ENCODE peak calls at places on chromosomes 2 and 18, in six cellular contexts. Q is AG04450, T is astrocyte, E is dorsolateral prefrontal cortex, U is transverse colon, V is AG09309. K is an unnamed sample.

GRCh38 chr2:12296915-12297314 is 419.8 kb upstream of the TRIB2 start:
- DNase-seq in Q (no peak), T (no peak), E (no peak), V (no peak), U (no peak), K (no peak)

GRCh38 chr2:63926800-63927199 is 85.1 kb downstream of the UGP2 start:
- DNase-seq in Q (no peak), U (no peak), T (no peak), V (no peak), E (no peak), K (no peak)

GRCh38 chr2:46914578-46915230 is 902 bp downstream of the MCFD2 start:
- DNase-seq in T (no peak), V (no peak), U (no peak), E (no peak), Q (no peak), K (peak; percentile 24)

GRCh38 chr2:30239308-30240161 is 8.2 kb downstream of the LBH start:
- DNase-seq in E (no peak), T (no peak), U (peak; percentile 79), Q (no peak), V (no peak), K (peak; percentile 85)

GRCh38 chr2:202034249-202035088 is 814 bp downstream of the FZD7 start:
- DNase-seq in E (no peak), T (peak; percentile 31), U (peak; percentile 21), Q (no peak), V (no peak), K (peak; percentile 45)

GRCh38 chr2:170369894-170370293 is 191.9 kb downstream of the MYO3B start:
- DNase-seq in U (no peak), Q (no peak), T (no peak), E (no peak), V (no peak), K (peak; percentile 30)

GRCh38 chr2:174342600-174343342 is 8.0 kb downstream of the SP9 start:
- DNase-seq in U (no peak), E (no peak), Q (no peak), V (no peak), T (no peak), K (no peak)

GRCh38 chr18:49959176-49959575 is 145.8 kb upstream of the ACAA2 start:
- DNase-seq in E (no peak), V (no peak), U (no peak), Q (no peak), T (no peak), K (no peak)

GRCh38 chr2:75113217-75113616 is 86.1 kb downstream of the TACR1 start:
- DNase-seq in T (no peak), V (no peak), E (no peak), Q (no peak), U (peak; percentile 8), K (no peak)

GRCh38 chr2:86254576-86255538 is 55.6 kb downstream of the MRPL35 start:
- DNase-seq in Q (no peak), V (no peak), T (no peak), U (peak; percentile 28), E (no peak), K (no peak)

DNA sequence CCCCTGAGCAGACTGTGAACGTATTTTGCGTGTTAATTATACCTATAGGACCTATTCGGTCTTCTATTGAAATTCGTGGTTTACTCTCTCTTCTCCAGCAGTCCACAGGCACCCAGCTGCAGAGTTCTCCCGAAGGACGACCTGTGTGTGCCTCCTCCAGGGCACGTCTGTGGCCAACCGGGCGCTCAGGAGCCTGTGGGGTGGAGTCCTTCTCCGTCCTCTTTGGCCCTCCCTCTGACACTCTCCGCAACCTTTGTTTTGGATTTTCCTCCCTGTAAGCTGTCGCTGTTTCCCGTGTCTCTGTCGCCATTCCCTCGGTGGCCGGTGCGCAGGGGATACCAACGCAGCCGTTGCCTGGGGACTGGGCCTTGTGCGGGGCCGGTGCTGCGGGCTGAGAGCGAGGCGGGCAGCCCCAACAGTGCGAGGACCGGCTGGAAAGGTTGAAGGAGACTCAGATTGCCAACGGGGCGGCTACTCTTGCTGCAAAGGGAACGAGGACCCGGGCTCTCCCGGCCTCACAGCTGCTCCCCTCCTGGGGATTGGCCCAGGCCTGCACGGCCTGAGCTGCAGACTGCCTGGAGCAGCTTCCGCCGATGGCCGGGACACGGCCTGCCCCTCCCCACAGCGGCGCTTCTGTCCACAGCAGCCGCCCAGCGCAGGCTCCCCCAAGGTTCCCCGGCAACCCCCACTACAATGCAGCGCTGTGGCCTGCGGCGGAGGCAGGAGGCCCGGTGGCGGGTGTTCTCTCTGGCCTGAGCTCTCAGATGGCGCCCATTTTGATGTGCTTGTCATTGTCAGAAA is 221.0 kb downstream of the MTX2 start:
- DNase-seq in Q (no peak), V (no peak), U (no peak), T (peak; percentile 54), E (no peak), K (peak; percentile 51)
- H3K4me3 ChIP-seq in Q (no peak overlapping the region), V (peak overlapping the region; percentile 5), U (no peak overlapping the region), T (no peak overlapping the region), E (no peak overlapping the region), K (no peak overlapping the region)

GRCh38 chr2:72973566-72974435 is 56.5 kb downstream of the EMX1 start:
- DNase-seq in E (peak; percentile 59), Q (peak; percentile 24), T (peak; percentile 9), V (no peak), U (peak; percentile 41), K (peak; percentile 49)

GRCh38 chr2:72968286-72968685 is 51.0 kb downstream of the EMX1 start:
- DNase-seq in T (no peak), V (no peak), U (no peak), E (no peak), Q (no peak), K (no peak)

GRCh38 chr2:72969706-72970105 is 52.4 kb downstream of the EMX1 start:
- DNase-seq in T (no peak), U (no peak), E (no peak), V (no peak), Q (no peak), K (no peak)

GRCh38 chr2:72972744-72973535 is 55.6 kb downstream of the EMX1 start:
- DNase-seq in Q (no peak), V (no peak), E (no peak), T (no peak), U (no peak), K (no peak)

DNA sequence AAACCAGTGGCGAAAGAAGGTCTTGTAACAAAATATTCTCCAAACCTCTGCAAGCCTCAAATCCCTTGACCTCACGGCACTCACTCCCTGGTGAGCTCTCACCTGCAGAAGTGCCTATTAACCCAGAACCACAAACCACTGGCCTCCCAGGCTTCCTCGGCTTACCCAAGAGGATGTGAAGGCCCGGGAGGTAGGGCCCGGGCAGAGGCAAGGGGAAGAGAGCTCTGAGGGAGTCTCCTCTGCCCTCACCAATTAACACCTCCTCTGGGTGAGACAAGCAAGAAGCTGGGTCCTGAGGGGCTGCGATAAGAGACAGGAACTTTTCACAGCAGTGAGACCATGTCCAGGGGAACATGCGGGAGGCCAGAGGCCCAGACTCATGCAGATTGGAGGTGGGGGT is 53.7 kb downstream of the EMX1 start:
- DNase-seq in T (no peak), U (no peak), E (no peak), Q (no peak), V (no peak), K (no peak)
- TF ChIP-seq CTCF in T (no peak), U (no peak), E (no peak), Q (no peak), V (no peak), K (no peak)

GRCh38 chr18:74531043-74531442 is 3.3 kb upstream of the CNDP1 start:
- DNase-seq in T (no peak), Q (no peak), U (no peak), V (no peak), E (no peak), K (no peak)

GRCh38 chr18:74534150-74534969 is at the start of gene CNDP1:
- DNase-seq in E (peak; percentile 75), V (no peak), Q (no peak), U (no peak), T (no peak), K (no peak)

GRCh38 chr18:74533666-74534065 is 634 bp upstream of the CNDP1 start:
- DNase-seq in T (no peak), U (no peak), E (no peak), V (no peak), Q (no peak), K (no peak)

GRCh38 chr18:74532511-74533025 is 1.7 kb upstream of the CNDP1 start:
- DNase-seq in Q (no peak), U (no peak), V (no peak), E (no peak), T (no peak), K (no peak)

DNA sequence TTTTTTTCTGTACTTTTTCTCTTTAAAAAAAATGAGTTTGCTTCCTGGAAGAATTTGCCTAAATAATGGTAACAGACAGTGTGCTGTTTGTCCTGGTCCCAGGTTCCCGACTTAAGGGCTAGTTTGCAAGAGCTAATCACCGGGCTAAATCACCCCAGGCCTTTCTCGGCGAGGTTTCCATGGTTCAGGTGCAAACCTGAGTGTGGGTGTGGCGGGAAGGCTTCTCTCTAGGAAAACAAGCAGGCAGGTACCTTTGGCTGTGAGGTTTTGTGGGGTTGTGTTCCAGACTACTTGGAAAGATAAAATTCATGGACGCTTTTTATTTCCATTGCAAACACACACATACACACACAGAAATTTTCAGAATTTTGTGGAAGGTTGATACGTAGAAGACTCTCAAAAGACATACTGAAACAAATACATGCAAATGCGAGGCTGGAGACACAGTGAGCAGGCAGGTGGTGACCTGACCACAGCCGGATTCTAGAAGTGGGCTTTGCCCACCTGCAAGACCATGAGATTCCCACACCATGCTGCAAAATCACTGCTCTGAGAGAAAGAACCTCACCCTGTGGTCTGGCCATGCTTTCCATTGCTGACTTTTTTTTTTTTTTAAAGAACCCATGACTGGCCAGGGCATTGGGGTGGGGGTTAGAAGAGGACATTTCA is 815 bp downstream of the CNDP1 start:
- DNase-seq in U (peak; percentile 30), T (no peak), E (no peak), Q (no peak), V (no peak), K (no peak)
- H3K4me3 ChIP-seq in U (no peak overlapping the region), T (no peak overlapping the region), E (peak overlapping the region; percentile 53), Q (no peak overlapping the region), V (no peak overlapping the region), K (no peak overlapping the region)

GRCh38 chr2:234257859-234258561 is 207.5 kb downstream of the SPP2 start:
- DNase-seq in Q (peak; percentile 89), U (peak; percentile 66), E (peak; percentile 40), T (peak; percentile 99), V (peak; percentile 95), K (peak; percentile 94)
- TF ChIP-seq CTCF in Q (peak; percentile 80), U (peak; percentile 56), E (peak; percentile 32), T (peak; percentile 68), V (peak; percentile 80), K (peak; percentile 69)

GRCh38 chr18:24490545-24490944 is 30.1 kb downstream of the HRH4 start:
- DNase-seq in V (no peak), E (no peak), T (no peak), Q (no peak), U (no peak), K (no peak)
- H3K4me3 ChIP-seq in V (no peak overlapping the region), E (no peak overlapping the region), T (no peak overlapping the region), Q (no peak overlapping the region), U (no peak overlapping the region), K (no peak overlapping the region)